ENCODE peak calls at places on chromosomes 2 and 18, in six cellular contexts. G is IMR-90, L is H9, P is neuronal stem cell, D is H1, S is trophoblast cell. Q is an unnamed sample. For H3K27me3, the result is how much of the 10 kb centered on the place peaks cover.

GRCh38 chr18:8084160-8084559 is 517.0 kb downstream of the PTPRM start:
- DNase-seq in G (peak), L (peak), P (peak), D (peak), S (peak), Q (peak)

GRCh38 chr18:61662726-61663125 is 230.1 kb downstream of the RNF152 start:
- DNase-seq in G (no peak), L (no peak), P (no peak), D (no peak), S (no peak), Q (no peak)

GRCh38 chr2:173056705-173057368 is 18.8 kb upstream of the MAP3K20 start:
- DNase-seq in G (no peak), L (no peak), P (no peak), D (no peak), S (no peak), Q (no peak)

GRCh38 chr2:143161982-143162837 is 33.0 kb downstream of the ARHGAP15 start:
- DNase-seq in G (peak), L (peak), P (peak), D (no peak), S (peak), Q (peak)

GRCh38 chr2:30476636-30477035 is 29.6 kb downstream of the LCLAT1 start:
- DNase-seq in G (no peak), L (no peak), P (no peak), D (no peak), S (no peak), Q (no peak)

GRCh38 chr2:49619804-49620203 is 465.5 kb upstream of the FSHR start:
- DNase-seq in G (no peak), L (peak), P (no peak), D (no peak), S (peak), Q (no peak)

GRCh38 chr2:98457045-98457696 is 12.5 kb downstream of the INPP4A start:
- DNase-seq in G (peak), L (no peak), P (no peak), D (no peak), S (peak), Q (peak)

GRCh38 chr18:70024829-70025228 is 77.2 kb upstream of the CD226 start:
- DNase-seq in G (no peak), L (no peak), P (no peak), D (no peak), S (no peak), Q (no peak)

GRCh38 chr18:33316146-33316587 is 124.4 kb downstream of the CCDC178 start:
- DNase-seq in G (no peak), L (peak), P (no peak), D (peak), S (no peak), Q (no peak)

GRCh38 chr2:222360146-222360545 is 61.3 kb upstream of the PAX3 start:
- DNase-seq in G (no peak), L (no peak), P (no peak), D (no peak), S (no peak), Q (no peak)

GRCh38 chr2:3217646-3218045 is 160.0 kb downstream of the EIPR1 start:
- DNase-seq in G (no peak), L (no peak), P (no peak), D (no peak), S (no peak), Q (no peak)

GRCh38 chr2:54641988-54642387 is 81.5 kb upstream of the EML6 start:
- DNase-seq in G (no peak), L (no peak), P (no peak), D (no peak), S (no peak), Q (no peak)

GRCh38 chr2:44290271-44290670 is 15.0 kb downstream of the SLC3A1 start:
- DNase-seq in G (peak), L (no peak), P (no peak), D (no peak), S (no peak), Q (peak)

GRCh38 chr18:49300538-49300937 is 159.9 kb downstream of the DYM start:
- DNase-seq in G (no peak), L (no peak), P (no peak), D (no peak), S (no peak), Q (no peak)

GRCh38 chr2:180952082-180952481 is 28.3 kb upstream of the UBE2E3 start:
- DNase-seq in G (no peak), L (no peak), P (no peak), D (no peak), S (no peak), Q (no peak)

GRCh38 chr2:19543271-19544019 is 185.0 kb upstream of the OSR1 start:
- DNase-seq in G (peak), L (no peak), P (no peak), D (no peak), S (no peak), Q (no peak)

GRCh38 chr2:1052671-1053270 is 102.1 kb downstream of the SNTG2 start:
- DNase-seq in G (peak), L (no peak), P (no peak), D (no peak), S (no peak), Q (peak)

GRCh38 chr2:85933753-85934594 is 45.2 kb upstream of the ST3GAL5 start:
- DNase-seq in G (peak), L (no peak), P (no peak), D (no peak), S (peak), Q (peak)

GRCh38 chr2:46737577-46737976 is 178.0 kb downstream of the MCFD2 start:
- DNase-seq in G (peak), L (no peak), P (no peak), D (no peak), S (peak), Q (no peak)

GRCh38 chr2:18455256-18455862 is 105.1 kb downstream of the RDH14 start:
- DNase-seq in G (peak), L (peak), P (no peak), D (peak), S (peak), Q (peak)

GRCh38 chr18:9868857-9869712 is 16.7 kb upstream of the TXNDC2 start:
- DNase-seq in G (no peak), L (no peak), P (no peak), D (no peak), S (peak), Q (peak)

GRCh38 chr2:20005891-20006470 is 6.5 kb downstream of the MATN3 start:
- DNase-seq in G (no peak), L (no peak), P (no peak), D (no peak), S (no peak), Q (no peak)

GRCh38 chr2:223853425-223853837 is 16.0 kb upstream of the AP1S3 start:
- DNase-seq in G (peak), L (no peak), P (no peak), D (no peak), S (no peak), Q (no peak)

GRCh38 chr2:146716591-146716990 is 1128.2 kb upstream of the ACVR2A start:
- DNase-seq in G (no peak), L (no peak), P (no peak), D (no peak), S (no peak), Q (no peak)

GRCh38 chr2:166128156-166128505 is 311 bp upstream of the SCN1A start:
- DNase-seq in G (no peak), L (no peak), P (no peak), D (no peak), S (no peak), Q (no peak)

GRCh38 chr2:199457147-199458016 is at the start of gene SATB2:
- DNase-seq in G (peak), L (peak), P (peak), D (peak), S (peak), Q (peak)

GRCh38 chr2:50126845-50127244 is 905.1 kb downstream of the NRXN1 start:
- DNase-seq in G (no peak), L (no peak), P (no peak), D (no peak), S (no peak), Q (no peak)

GRCh38 chr2:175687465-175687864 is 314.6 kb downstream of the LNPK start:
- DNase-seq in G (no peak), L (no peak), P (no peak), D (no peak), S (no peak), Q (no peak)

GRCh38 chr2:101149241-101150192 is 1.7 kb downstream of the TBC1D8 start:
- DNase-seq in G (no peak), L (no peak), P (no peak), D (no peak), S (no peak), Q (peak)

GRCh38 chr2:190413421-190413820 is 5.3 kb downstream of the MFSD6 start:
- DNase-seq in G (no peak), L (no peak), P (no peak), D (no peak), S (no peak), Q (no peak)

GRCh38 chr2:199602271-199602895 is 144.6 kb upstream of the SATB2 start:
- DNase-seq in G (no peak), L (peak), P (no peak), D (no peak), S (peak), Q (no peak)

GRCh38 chr18:12811191-12811950 is 72.7 kb downstream of the PTPN2 start:
- DNase-seq in G (peak), L (no peak), P (no peak), D (no peak), S (peak), Q (no peak)

DNA sequence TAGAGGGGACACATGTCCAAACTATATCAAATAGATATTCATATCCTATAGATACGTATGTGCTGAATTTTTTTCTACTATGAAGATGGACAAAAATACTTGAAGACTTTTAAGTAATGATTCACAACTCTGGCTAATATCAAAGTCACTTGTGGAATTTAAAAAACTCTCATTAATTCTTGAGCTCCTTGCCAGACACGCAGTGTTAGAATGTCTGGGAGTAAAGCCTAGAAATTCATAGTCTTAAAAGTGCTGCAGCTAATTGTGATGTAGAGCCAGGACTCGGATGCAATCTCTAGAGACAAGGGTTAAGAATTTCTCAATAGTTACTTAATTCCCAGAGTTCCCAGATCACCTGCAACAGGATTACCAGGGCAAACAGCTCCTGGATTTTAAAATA is 107.4 kb downstream of the ARL6IP6 start:
- DNase-seq in G (peak), L (no peak), P (no peak), D (no peak), S (peak), Q (peak)
- H3K14ac ChIP-seq in G (no peak), L (no peak), P (no peak), D (no peak), S (no peak), Q (no peak)

DNA sequence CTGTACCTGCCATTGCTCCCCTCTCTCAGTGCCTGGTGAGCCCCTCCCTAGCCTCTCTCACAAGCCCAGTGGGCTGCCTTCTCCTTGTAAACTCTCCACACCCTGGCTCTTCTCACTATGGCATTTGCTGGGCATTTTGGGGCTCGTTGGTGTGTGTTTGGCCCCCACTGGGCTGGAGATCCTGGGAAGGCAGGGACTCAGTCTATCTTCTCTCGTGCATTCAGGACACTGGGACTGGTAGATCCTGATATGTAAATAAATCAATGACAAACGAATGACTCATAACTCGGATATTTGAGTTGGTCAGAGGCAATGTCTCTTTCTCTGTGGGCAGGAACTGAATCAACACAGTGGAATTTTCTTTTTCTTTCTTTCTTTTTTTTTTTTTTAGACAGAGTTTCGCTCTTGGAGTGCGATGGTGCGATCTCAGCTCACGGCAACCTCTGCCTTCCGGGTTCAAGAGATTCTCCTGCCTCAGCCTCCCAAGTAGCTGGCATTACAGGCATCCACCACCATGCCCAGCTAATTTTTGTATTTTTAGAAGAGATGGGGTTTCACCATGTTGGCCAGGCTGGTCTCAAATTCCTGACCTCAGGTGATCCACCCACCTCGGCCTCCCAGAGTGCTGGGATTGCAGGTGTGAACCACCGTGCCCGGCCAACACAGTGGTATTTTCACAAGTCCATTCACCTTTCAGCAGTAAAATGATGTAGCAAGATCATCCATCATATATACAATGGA is 144.6 kb upstream of the SPRED2 start:
- DNase-seq in G (peak), L (no peak), P (no peak), D (no peak), S (peak), Q (peak)
- H2AK5ac ChIP-seq in G (peak), L (no peak), P (no peak), D (no peak), S (no peak), Q (peak)

DNA sequence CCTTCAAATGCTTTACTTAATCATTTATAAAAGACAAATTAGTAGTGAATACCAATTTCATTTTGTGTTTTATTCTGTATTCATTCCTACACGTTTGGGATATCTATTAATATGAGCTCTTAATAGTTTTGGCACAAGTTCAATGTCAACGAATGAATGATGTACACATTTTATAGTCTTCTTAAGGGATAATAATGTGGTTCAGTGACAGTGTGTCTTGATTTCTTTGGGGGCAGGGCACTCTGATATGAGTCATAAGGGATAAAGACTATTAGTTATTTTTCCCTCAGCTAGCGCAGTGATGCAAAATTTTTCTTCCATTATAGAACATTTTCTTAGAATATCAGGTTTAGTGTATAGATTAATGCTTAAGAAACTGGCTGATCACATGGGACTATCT is 34.9 kb upstream of the ZEB2 start:
- DNase-seq in G (no peak), L (no peak), P (no peak), D (no peak), S (no peak), Q (no peak)
- H3K27me3 ChIP-seq in G (under half), L (under half), P (under half), D (under half), S (under half), Q (under half)

GRCh38 chr2:8028981-8029380 is 652.9 kb upstream of the ID2 start:
- DNase-seq in G (no peak), L (no peak), P (no peak), D (no peak), S (no peak), Q (no peak)

GRCh38 chr2:8028436-8028835 is 653.4 kb upstream of the ID2 start:
- DNase-seq in G (no peak), L (no peak), P (no peak), D (no peak), S (no peak), Q (no peak)

GRCh38 chr2:8026381-8026780 is 655.5 kb upstream of the ID2 start:
- DNase-seq in G (no peak), L (no peak), P (no peak), D (no peak), S (no peak), Q (no peak)

GRCh38 chr2:8028036-8028435 is 653.8 kb upstream of the ID2 start:
- DNase-seq in G (no peak), L (no peak), P (no peak), D (no peak), S (no peak), Q (no peak)

DNA sequence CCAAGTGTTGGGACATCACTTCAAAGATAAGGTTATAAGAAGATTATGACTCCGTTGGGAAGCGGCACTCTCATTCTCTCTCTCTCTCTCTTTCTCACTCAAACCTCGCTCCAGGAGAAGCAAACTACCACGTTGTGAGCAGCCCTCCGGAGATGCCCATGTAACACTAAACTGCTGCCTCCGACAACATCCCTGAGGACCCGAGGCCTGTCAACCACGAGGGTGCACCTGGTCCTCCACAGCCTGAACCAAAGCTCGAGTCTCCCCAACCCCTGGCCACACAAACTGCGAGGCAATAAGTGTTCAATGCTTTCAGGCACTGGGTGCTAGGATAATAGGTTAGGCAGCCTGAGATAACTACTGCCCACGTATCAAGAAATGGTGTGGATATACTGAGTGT is 654.5 kb upstream of the ID2 start:
- DNase-seq in G (no peak), L (no peak), P (no peak), D (no peak), S (no peak), Q (no peak)
- H3K14ac ChIP-seq in G (no peak), L (no peak), P (no peak), D (no peak), S (no peak), Q (no peak)

DNA sequence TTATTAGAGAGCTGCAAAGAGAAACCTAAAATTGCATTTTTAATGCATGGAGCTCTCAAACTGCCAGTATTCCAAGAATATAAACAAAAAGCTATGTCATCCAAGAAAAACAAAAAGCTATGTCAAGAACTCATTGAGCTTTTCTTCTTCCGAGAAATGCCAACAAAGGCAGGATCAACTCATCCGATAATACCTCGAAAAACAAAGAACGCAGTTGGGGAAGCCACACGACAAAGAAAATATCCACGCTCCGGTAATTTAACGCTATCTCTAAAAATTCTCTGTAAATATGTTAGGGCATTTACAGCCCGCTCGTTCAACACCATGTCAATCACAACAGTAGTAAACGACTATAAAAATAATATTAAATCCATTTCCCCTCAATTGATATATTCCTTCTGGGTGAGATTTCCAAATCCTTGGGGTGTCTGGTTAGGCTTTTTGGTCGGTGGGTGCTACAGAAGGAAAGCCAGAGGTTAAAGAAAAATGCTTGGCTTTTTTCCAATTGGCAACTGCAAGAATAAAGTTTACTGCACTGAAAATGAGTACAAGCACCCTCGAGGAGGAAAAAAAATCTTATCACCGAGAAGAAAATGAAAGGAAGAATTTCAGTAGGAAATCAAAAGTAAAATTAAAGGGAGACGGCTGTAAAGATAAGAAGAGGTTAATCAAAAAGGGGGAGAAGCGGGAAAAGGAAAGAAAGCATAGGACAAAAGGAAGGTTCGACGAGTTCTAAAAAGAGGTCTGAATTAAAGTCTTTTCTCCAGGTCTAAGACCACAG is 874 bp downstream of the TIA1 start:
- DNase-seq in G (peak), L (no peak), P (peak), D (no peak), S (peak), Q (peak)
- H2AK5ac ChIP-seq in G (peak), L (peak), P (peak), D (peak), S (peak), Q (peak)